ENCODE peak calls at places on chromosomes 3 and 15, in six cellular contexts. Z is foreskin fibroblast; L is brain microvascular endothelial cell; Q is CD4-positive, CD25-positive, alpha-beta regulatory T cell; G is fibroblast of villous mesenchyme; E is GM12865. H is an unnamed sample.

GRCh38 chr3:32304510-32304909 is 66.0 kb downstream of the CMTM8 start:
- DNase-seq in G (peak), Q (no peak), E (no peak), L (no peak), Z (no peak), H (no peak)

GRCh38 chr3:28973621-28974020 is 307.2 kb upstream of the RBMS3 start:
- DNase-seq in G (no peak), E (no peak), Z (peak), L (peak), Q (no peak), H (no peak)

GRCh38 chr3:193805448-193805847 is 212.4 kb downstream of the OPA1 start:
- DNase-seq in L (peak), Q (no peak), E (no peak), G (peak), Z (peak), H (no peak)

GRCh38 chr3:133037440-133037839 is 751 bp upstream of the TMEM108 start:
- DNase-seq in Q (no peak), Z (no peak), G (no peak), E (no peak), L (no peak), H (no peak)

GRCh38 chr3:130658666-130659065 is 88.0 kb downstream of the PIK3R4 start:
- DNase-seq in G (peak), E (no peak), L (no peak), Q (no peak), Z (peak), H (no peak)

GRCh38 chr15:76335851-76336253 is 721 bp upstream of the ISL2 start:
- DNase-seq in G (peak), L (no peak), E (peak), Q (no peak), Z (peak), H (no peak)

GRCh38 chr3:39149059-39149455 is 4.3 kb downstream of the CSRNP1 start:
- DNase-seq in E (peak), L (no peak), Q (no peak), G (no peak), Z (no peak), H (no peak)

GRCh38 chr3:66472313-66473134 is 28.3 kb downstream of the LRIG1 start:
- DNase-seq in Z (peak), L (peak), E (peak), Q (no peak), G (peak), H (no peak)

GRCh38 chr3:43105224-43105596 is 669 bp downstream of the POMGNT2 start:
- DNase-seq in E (no peak), G (no peak), Z (no peak), L (no peak), Q (no peak), H (no peak)

GRCh38 chr3:20353286-20353685 is 167.3 kb upstream of the SGO1 start:
- DNase-seq in L (no peak), Q (no peak), G (no peak), E (no peak), Z (no peak), H (no peak)

GRCh38 chr15:64246364-64247189 is 83.8 kb upstream of the PPIB start:
- DNase-seq in Q (peak), Z (peak), E (peak), G (peak), L (peak), H (no peak)

DNA sequence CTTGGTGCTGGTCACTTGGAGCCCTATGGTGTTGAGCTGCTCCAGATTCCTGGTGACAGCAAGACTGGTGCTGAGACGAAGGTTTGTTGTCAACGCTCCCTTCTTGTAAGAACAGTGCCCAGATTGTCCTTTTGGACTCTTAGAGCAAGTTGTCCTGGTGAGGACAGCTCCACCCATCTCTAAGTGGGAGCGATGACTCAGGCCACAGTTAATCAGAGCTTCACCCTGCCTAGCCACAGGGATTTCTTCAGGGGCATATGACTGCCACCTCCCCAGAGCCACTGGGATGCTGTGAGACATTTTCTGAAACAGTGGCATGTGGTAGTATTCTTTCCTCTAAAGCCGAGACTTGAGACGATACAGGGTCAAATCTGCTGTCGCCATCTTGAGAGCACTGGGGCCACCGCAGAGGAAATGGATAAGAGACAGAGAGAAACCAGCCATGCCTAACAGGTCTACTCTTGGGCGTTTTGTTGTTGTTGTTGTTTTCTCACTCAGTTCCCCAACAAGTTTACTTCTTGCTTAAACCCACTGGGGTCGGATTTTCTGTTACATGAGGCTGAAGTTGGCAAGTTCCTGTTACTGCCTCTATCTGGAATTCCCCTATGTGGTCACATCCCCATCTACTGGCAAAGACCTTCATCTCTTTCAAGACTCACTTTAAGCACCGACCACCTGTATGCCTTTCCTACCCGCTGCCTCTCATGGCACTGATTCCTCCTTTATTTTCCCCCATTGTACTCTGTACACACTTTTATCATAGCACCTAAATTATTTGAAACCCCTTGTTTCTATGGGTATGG is 16.0 kb upstream of the PCOLCE2 start:
- DNase-seq in L (no peak), Z (peak), Q (no peak), G (peak), E (peak), H (no peak)
- H3K4me3 ChIP-seq in L (no peak), Z (no peak), Q (no peak), G (no peak), E (no peak), H (no peak)

DNA sequence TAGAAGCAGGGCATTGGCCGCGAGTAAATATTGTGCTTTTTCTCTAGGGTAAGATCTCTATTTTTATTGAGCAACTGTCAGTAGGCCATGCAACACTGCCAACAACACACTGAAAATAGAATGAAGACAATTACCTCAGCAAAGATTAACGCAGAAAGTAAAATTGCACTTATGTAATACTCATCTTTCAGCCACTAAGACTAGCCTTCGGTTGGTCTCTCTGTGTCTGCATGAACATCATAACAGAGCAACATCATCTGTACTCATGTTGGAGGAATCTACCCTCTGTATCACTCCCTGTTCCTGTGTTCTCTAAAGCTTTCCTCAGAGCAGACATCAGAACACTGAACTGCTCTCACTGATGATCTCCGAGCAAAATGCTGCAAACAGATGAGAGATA is 8.6 kb upstream of the LRRC3B start:
- DNase-seq in E (no peak), Z (no peak), G (no peak), L (no peak), Q (no peak), H (no peak)
- H3K4me3 ChIP-seq in E (no peak), Z (no peak), G (no peak), L (no peak), Q (no peak), H (no peak)

DNA sequence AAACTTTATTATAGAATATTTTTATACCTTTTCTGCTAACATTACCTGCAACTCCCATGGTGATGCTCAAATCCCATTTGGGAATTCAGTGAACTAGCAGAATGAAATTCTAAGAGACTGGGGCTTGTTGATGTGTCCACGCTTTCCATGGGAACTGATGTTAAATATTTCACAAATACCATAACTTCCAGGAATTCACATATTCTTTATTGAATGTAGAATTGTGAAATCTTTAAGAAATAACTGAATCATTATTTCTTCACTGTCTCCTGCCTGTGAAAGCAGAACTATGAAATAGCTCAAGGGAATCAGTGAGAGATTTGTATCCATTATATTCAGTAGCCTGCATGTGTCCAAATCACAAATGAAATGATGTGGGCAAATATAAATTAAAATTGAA is 130.8 kb downstream of the SERPINI1 start:
- DNase-seq in E (no peak), G (no peak), L (no peak), Z (no peak), Q (no peak), H (no peak)
- H3K4me3 ChIP-seq in E (no peak), G (no peak), L (no peak), Z (no peak), Q (no peak), H (no peak)

GRCh38 chr3:58666683-58667082 is at the start of gene FAM3D:
- DNase-seq in G (no peak), Z (no peak), Q (no peak), L (no peak), E (no peak), H (no peak)
- H3K4me3 ChIP-seq in G (no peak), Z (no peak), Q (no peak), L (no peak), E (no peak), H (no peak)

DNA sequence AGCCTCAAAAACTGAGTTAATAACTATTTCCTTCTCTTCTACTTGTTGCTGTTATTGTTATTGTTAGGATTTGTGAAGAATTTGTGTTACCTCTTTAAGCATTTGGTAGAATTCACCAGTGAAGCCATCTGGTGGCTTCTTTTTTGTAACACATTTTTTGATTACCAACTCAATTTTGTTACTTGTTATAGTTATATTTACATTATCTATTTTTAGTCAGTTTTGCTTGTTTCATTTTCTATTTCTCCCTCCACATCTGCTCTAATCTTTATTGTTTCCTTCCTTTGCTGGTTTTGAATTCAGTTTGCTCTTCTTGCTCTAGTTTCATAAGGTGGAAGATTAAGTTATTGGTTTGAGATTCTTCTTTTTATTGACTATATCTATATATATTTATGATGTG is 3.7 kb upstream of the SLC9C1 start:
- DNase-seq in Z (peak), Q (no peak), E (peak), G (peak), L (no peak), H (no peak)
- H3K4me3 ChIP-seq in Z (no peak), Q (peak), E (peak), G (no peak), L (no peak), H (no peak)

DNA sequence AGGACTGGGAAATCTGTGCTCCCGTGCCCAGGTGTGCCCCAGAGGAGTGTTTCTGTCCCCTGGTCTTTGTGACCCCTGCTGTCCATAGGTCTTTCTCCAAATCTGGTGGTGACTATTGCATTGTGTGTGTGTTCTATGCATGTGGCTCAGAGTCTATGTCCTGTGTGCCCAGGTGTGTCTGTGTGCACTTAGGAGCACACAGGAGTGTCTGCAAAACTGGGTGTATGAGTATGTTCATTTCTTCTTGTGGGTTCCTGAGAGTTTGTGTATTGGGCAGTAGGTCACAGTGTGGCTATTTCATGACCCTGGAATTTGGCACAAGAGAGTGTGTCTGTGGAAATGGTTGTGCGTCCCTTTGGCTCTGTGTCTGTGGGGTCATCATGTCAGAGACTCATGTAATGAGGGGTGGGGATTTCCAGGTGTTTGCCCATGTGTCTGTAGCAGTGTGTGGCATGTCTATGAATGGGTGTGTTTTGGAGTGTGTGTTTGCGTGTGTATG is 1.2 kb upstream of the GATA2 start:
- DNase-seq in L (no peak), G (no peak), Q (no peak), E (no peak), Z (no peak), H (no peak)
- H3K4me3 ChIP-seq in L (no peak), G (no peak), Q (no peak), E (no peak), Z (no peak), H (no peak)